ENCODE peak calls at places on chromosome 21, in ten cellular contexts. T, Q, R, I, J, X, P, K, W and Z are unnamed samples. For H3K36me3, the result is how much of the 10 kb centered on the place peaks cover.

GRCh38 chr21:21682172-21682571 is 684.0 kb downstream of the NCAM2 start:
- DNase-seq in T (no peak), Q (no peak), R (no peak), I (no peak), J (no peak), X (peak), P (no peak), K (no peak), W (no peak), Z (no peak)

GRCh38 chr21:28538987-28539622 is 453.6 kb downstream of the LTN1 start:
- DNase-seq in T (no peak), Q (no peak), R (no peak), I (no peak), J (no peak), X (peak), P (no peak), K (no peak), W (no peak), Z (no peak)

GRCh38 chr21:35342440-35342839 is 293.3 kb upstream of the RUNX1 start:
- DNase-seq in T (no peak), Q (no peak), R (no peak), I (no peak), J (no peak), X (peak), P (no peak), K (no peak), W (no peak), Z (no peak)

GRCh38 chr21:37758997-37759396 is 157.3 kb downstream of the KCNJ6 start:
- DNase-seq in T (peak), Q (peak), R (no peak), I (peak), J (no peak), X (peak), P (no peak), K (peak), W (no peak), Z (peak)

GRCh38 chr21:39232926-39233325 is 49.7 kb upstream of the PSMG1 start:
- DNase-seq in T (no peak), Q (no peak), R (no peak), I (no peak), J (no peak), X (no peak), P (no peak), K (no peak), W (no peak), Z (no peak)

GRCh38 chr21:35189077-35189863 is 140.2 kb upstream of the RUNX1 start:
- DNase-seq in T (no peak), Q (no peak), R (peak), I (no peak), J (no peak), X (no peak), P (no peak), K (peak), W (no peak), Z (no peak)

GRCh38 chr21:39182484-39183271 is 573 bp downstream of the PSMG1 start:
- DNase-seq in T (no peak), Q (no peak), R (peak), I (no peak), J (no peak), X (peak), P (peak), K (peak), W (no peak), Z (no peak)

GRCh38 chr21:17387030-17387617 is 125.7 kb upstream of the CXADR start:
- DNase-seq in T (peak), Q (peak), R (peak), I (peak), J (no peak), X (peak), P (peak), K (peak), W (no peak), Z (no peak)

GRCh38 chr21:37874904-37875780 is 41.1 kb downstream of the KCNJ6 start:
- DNase-seq in T (no peak), Q (no peak), R (no peak), I (no peak), J (no peak), X (no peak), P (no peak), K (no peak), W (no peak), Z (no peak)

GRCh38 chr21:30769724-30770431 is 14.7 kb upstream of the KRTAP21-1 start:
- DNase-seq in T (no peak), Q (no peak), R (no peak), I (no peak), J (no peak), X (peak), P (no peak), K (no peak), W (no peak), Z (no peak)

GRCh38 chr21:31248598-31248997 is 95.5 kb downstream of the TIAM1 start:
- DNase-seq in T (no peak), Q (no peak), R (no peak), I (no peak), J (no peak), X (peak), P (no peak), K (no peak), W (no peak), Z (no peak)

GRCh38 chr21:17780539-17780938 is 38.6 kb downstream of the C21orf91 start:
- DNase-seq in T (no peak), Q (no peak), R (no peak), I (no peak), J (no peak), X (no peak), P (no peak), K (peak), W (no peak), Z (no peak)

GRCh38 chr21:29749223-29749622 is 190.6 kb downstream of the GRIK1 start:
- DNase-seq in T (no peak), Q (no peak), R (no peak), I (no peak), J (no peak), X (no peak), P (no peak), K (no peak), W (no peak), Z (no peak)

GRCh38 chr21:28215214-28215954 is 777.3 kb downstream of the LTN1 start:
- DNase-seq in T (no peak), Q (no peak), R (peak), I (no peak), J (no peak), X (peak), P (peak), K (no peak), W (no peak), Z (no peak)

GRCh38 chr21:33978585-33978984 is 63.0 kb upstream of the ATP5PO start:
- DNase-seq in T (no peak), Q (no peak), R (no peak), I (no peak), J (no peak), X (no peak), P (no peak), K (no peak), W (no peak), Z (no peak)

GRCh38 chr21:14321042-14321441 is 61.9 kb downstream of the HSPA13 start:
- DNase-seq in T (no peak), Q (no peak), R (no peak), I (no peak), J (no peak), X (peak), P (no peak), K (no peak), W (no peak), Z (no peak)

GRCh38 chr21:33230518-33231324 is 983 bp downstream of the IFNAR2 start:
- DNase-seq in T (peak), Q (peak), R (peak), I (no peak), J (no peak), X (peak), P (peak), K (peak), W (peak), Z (peak)

GRCh38 chr21:38323721-38324591 is 67.2 kb downstream of the KCNJ15 start:
- DNase-seq in T (no peak), Q (no peak), R (no peak), I (no peak), J (no peak), X (peak), P (no peak), K (no peak), W (no peak), Z (no peak)

GRCh38 chr21:17911628-17912027 is 92.5 kb upstream of the C21orf91 start:
- DNase-seq in T (no peak), Q (no peak), R (no peak), I (no peak), J (no peak), X (peak), P (no peak), K (no peak), W (no peak), Z (no peak)

GRCh38 chr21:35226302-35226701 is 177.2 kb upstream of the RUNX1 start:
- DNase-seq in T (no peak), Q (no peak), R (no peak), I (peak), J (no peak), X (peak), P (no peak), K (no peak), W (no peak), Z (no peak)

GRCh38 chr21:28795251-28795650 is 197.4 kb downstream of the LTN1 start:
- DNase-seq in T (no peak), Q (no peak), R (no peak), I (no peak), J (no peak), X (no peak), P (no peak), K (no peak), W (no peak), Z (no peak)

DNA sequence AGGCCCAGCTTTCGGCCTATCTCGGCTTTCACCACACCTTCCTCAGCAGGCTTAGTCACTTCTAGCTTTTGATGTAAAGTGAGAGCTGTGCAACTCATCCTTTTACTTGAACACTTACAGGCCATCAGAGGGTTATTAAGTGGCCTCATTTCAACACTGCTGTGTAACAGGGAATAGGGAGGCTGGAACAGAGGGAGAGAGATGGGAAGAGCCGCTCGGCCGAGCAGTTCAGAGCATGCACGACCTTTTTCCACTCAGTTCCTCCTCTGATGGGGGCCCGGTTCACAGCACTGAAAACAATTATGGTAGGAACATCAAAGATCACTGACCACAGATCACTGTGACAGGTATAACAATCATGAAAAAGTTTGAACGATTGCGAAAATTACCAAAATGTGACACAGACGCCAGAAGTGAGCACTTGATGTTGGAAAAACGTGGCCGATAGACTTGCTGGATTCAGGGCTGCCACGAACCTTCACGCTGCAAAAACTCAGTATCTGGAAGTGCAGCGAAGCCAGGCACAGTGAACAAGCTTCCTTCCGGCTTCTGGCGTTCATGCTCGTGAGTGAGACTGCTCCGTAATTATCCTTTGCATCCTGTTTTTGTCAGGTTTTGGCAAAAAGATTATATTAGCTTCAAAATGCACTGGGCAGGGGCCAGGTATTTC is 28.6 kb downstream of the AGPAT3 start:
- DNase-seq in T (no peak), Q (no peak), R (no peak), I (peak), J (no peak), X (no peak), P (no peak), K (peak), W (no peak), Z (no peak)
- H3K4me3 ChIP-seq in T (no peak), Q (no peak), R (no peak), I (no peak), J (no peak), X (no peak), P (peak), K (no peak), W (peak), Z (peak)

GRCh38 chr21:43934116-43934515 is 69.1 kb downstream of the AGPAT3 start:
- DNase-seq in T (no peak), Q (no peak), R (no peak), I (no peak), J (no peak), X (no peak), P (no peak), K (no peak), W (no peak), Z (no peak)

GRCh38 chr21:43933680-43934079 is 68.7 kb downstream of the AGPAT3 start:
- DNase-seq in T (no peak), Q (no peak), R (no peak), I (no peak), J (no peak), X (no peak), P (no peak), K (no peak), W (no peak), Z (no peak)

GRCh38 chr21:43936186-43936967 is 71.4 kb downstream of the AGPAT3 start:
- DNase-seq in T (no peak), Q (no peak), R (no peak), I (no peak), J (no peak), X (no peak), P (no peak), K (no peak), W (no peak), Z (no peak)

GRCh38 chr21:43935711-43936110 is 70.7 kb downstream of the AGPAT3 start:
- DNase-seq in T (no peak), Q (no peak), R (no peak), I (peak), J (no peak), X (no peak), P (no peak), K (no peak), W (no peak), Z (no peak)

DNA sequence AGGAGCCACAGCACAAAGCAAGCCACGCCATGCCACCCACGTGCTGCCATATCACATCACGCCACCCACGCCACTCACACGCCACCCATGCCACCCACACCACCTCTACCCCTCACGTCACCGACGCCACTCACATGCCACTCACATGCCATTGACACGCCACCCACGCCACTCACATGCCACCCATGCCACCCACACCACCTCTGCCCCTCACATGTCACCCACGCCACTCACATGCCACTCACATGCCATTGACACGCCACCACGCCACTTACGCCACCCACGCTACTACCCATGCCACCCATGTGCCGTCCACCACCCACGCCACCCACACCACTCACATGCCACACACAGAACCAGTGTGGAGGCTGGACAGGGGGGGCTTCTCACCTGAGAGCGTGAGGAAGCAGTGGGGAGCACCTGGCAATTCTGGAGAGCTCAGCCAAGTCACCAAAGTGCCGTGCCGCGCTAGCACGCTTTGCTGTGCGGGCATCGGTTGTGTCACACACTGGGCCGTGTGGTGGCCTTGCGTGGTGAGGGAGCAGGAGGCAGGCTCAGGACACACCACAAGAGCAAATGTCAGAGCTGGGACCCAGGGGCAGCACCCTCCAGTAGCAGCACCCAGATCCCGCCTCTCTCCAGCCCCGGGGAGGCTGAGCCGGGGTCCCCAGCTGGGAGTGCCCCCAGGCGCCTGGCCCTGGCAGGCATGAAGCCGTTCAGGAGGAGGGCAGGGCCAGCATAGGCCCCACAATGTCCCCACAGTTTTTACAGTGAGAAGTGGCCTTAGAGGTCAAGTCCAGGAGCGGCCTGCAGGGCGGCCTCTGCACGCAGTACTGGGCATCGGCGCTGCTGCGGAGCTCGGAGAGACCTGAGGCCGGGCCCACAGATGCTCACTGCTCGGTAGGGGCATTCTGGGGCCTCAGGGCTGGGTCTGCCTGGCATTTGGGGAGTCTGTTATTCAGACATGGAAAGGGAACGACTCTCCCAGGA is 70.0 kb downstream of the AGPAT3 start:
- DNase-seq in T (no peak), Q (no peak), R (no peak), I (no peak), J (no peak), X (no peak), P (no peak), K (no peak), W (no peak), Z (no peak)
- H3K36me3 ChIP-seq in T (under half), Q (under half), R (under half), I (under half), J (under half), X (under half), P (under half), K (under half), W (under half), Z (under half)

DNA sequence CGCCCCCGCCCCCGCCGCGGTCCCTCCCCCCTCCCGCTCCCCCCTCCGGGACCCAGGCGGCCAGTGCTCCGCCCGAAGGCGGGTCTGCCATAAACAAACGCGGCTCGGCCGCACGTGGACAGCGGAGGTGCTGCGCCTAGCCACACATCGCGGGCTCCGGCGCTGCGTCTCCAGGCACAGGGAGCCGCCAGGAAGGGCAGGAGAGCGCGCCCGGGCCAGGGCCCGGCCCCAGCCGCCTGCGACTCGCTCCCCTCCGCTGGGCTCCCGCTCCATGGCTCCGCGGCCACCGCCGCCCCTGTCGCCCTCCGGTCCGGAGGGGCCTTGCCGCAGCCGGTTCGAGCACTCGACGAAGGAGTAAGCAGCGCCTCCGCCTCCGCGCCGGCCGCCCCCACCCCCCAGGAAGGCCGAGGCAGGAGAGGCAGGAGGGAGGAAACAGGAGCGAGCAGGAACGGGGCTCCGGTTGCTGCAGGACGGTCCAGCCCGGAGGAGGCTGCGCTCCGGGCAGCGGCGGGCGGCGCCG is at the start of gene SIM2:
- DNase-seq in T (peak), Q (peak), R (no peak), I (peak), J (no peak), X (peak), P (no peak), K (no peak), W (no peak), Z (peak)
- H3K4me3 ChIP-seq in T (peak), Q (peak), R (peak), I (peak), J (peak), X (peak), P (peak), K (peak), W (peak), Z (peak)

DNA sequence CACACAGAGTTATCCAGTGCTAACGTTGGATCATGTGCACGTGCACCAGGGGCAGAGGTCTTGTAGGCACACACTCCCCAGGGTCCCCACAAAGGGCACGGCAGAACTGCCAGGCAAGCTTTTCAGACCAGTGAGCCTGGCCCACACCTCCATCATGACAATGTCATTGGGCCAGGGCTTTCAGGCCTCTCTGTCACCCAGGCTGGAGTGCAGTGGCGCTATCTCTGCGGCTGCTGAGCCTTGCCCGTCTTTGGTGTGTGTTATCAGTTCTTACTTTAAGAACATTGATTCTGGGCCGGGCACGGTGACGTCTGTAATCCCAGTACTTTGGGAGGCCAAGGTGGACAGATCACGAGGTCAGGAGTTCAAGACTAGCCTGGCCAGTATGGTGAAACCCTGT is 44.2 kb downstream of the PKNOX1 start:
- DNase-seq in T (no peak), Q (no peak), R (no peak), I (no peak), J (no peak), X (no peak), P (no peak), K (no peak), W (no peak), Z (peak)
- H3K36me3 ChIP-seq in T (under half), Q (under half), R (under half), I (half or more), J (under half), X (under half), P (under half), K (under half), W (half or more), Z (half or more)

GRCh38 chr21:15651172-15651571 is 78.6 kb upstream of the USP25 start:
- DNase-seq in T (no peak), Q (no peak), R (no peak), I (no peak), J (no peak), X (peak), P (no peak), K (no peak), W (no peak), Z (no peak)
- H3K4me3 ChIP-seq in T (no peak), Q (no peak), R (no peak), I (no peak), J (no peak), X (no peak), P (no peak), K (no peak), W (no peak), Z (no peak)

GRCh38 chr21:41831453-41831831 is 47.7 kb downstream of the PRDM15 start:
- DNase-seq in T (no peak), Q (no peak), R (no peak), I (no peak), J (no peak), X (no peak), P (no peak), K (no peak), W (no peak), Z (peak)
- H3K36me3 ChIP-seq in T (under half), Q (under half), R (under half), I (half or more), J (under half), X (under half), P (under half), K (under half), W (under half), Z (under half)

GRCh38 chr21:41427556-41427955 is 1.5 kb downstream of the MX1 start:
- DNase-seq in T (no peak), Q (no peak), R (no peak), I (no peak), J (no peak), X (no peak), P (no peak), K (no peak), W (no peak), Z (no peak)

GRCh38 chr21:41428311-41428710 is 2.3 kb downstream of the MX1 start:
- DNase-seq in T (no peak), Q (no peak), R (no peak), I (no peak), J (no peak), X (no peak), P (no peak), K (no peak), W (no peak), Z (no peak)

GRCh38 chr21:41426656-41427311 is 745 bp downstream of the MX1 start:
- DNase-seq in T (no peak), Q (no peak), R (no peak), I (no peak), J (no peak), X (no peak), P (no peak), K (peak), W (no peak), Z (no peak)

GRCh38 chr21:41425954-41426655 is at the start of gene MX1:
- DNase-seq in T (no peak), Q (peak), R (peak), I (peak), J (no peak), X (peak), P (peak), K (peak), W (peak), Z (peak)

DNA sequence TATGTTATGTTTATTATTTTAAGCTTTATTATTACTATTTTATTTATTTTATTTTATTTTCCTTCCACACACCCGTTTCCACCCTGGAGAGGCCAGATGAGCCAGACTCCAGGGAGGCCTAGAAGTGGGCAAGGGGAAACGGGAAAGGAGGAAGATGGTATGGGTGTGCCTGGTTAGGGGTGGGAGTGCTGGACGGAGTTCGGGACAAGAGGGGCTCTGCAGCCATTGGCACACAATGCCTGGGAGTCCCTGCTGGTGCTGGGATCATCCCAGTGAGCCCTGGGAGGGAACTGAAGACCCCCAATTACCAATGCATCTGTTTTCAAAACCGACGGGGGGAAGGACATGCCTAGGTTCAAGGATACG is 468 bp upstream of the MX1 start:
- DNase-seq in T (no peak), Q (no peak), R (no peak), I (no peak), J (no peak), X (no peak), P (no peak), K (no peak), W (no peak), Z (no peak)
- H3K4me3 ChIP-seq in T (no peak), Q (peak), R (peak), I (peak), J (peak), X (peak), P (peak), K (peak), W (peak), Z (peak)

GRCh38 chr21:41823166-41823565 is 56.0 kb downstream of the PRDM15 start:
- DNase-seq in T (no peak), Q (no peak), R (no peak), I (no peak), J (no peak), X (no peak), P (no peak), K (no peak), W (no peak), Z (peak)
- H3K36me3 ChIP-seq in T (under half), Q (under half), R (under half), I (half or more), J (under half), X (under half), P (under half), K (under half), W (under half), Z (under half)